ENCODE peak calls at places on chromosome 20, in seven cellular contexts. H, Q, G, S, V, Y and E are unnamed samples. For H3K4me1, the result is how much of the 10 kb centered on the place peaks cover.

GRCh38 chr20:1209447-1210387 is 6.5 kb downstream of the C20orf202 start:
- DNase-seq in H (no peak), Q (no peak), G (no peak), S (no peak), V (no peak), Y (no peak), E (no peak)

GRCh38 chr20:57881466-57882405 is 171.9 kb upstream of the PMEPA1 start:
- DNase-seq in H (no peak), Q (peak), G (peak), S (peak), V (no peak), Y (no peak), E (no peak)

GRCh38 chr20:29497261-29497671 is 1760.2 kb upstream of the DEFB115 start:
- DNase-seq in H (peak), Q (peak), G (no peak), S (no peak), V (peak), Y (no peak), E (no peak)

GRCh38 chr20:47205577-47206123 is 150.8 kb downstream of the ZMYND8 start:
- DNase-seq in H (peak), Q (peak), G (peak), S (no peak), V (peak), Y (peak), E (peak)

GRCh38 chr20:63628246-63628975 is 1.5 kb upstream of the GMEB2 start:
- DNase-seq in H (peak), Q (peak), G (peak), S (peak), V (peak), Y (peak), E (peak)

GRCh38 chr20:2707353-2708072 is 14.9 kb downstream of the EBF4 start:
- DNase-seq in H (no peak), Q (no peak), G (no peak), S (no peak), V (no peak), Y (no peak), E (peak)

GRCh38 chr20:63968136-63968927 is 1.4 kb downstream of the ZNF512B start:
- DNase-seq in H (no peak), Q (no peak), G (peak), S (no peak), V (peak), Y (no peak), E (no peak)

GRCh38 chr20:57579898-57580447 is 19.1 kb downstream of the PCK1 start:
- DNase-seq in H (no peak), Q (no peak), G (peak), S (no peak), V (no peak), Y (no peak), E (no peak)

GRCh38 chr20:21505161-21505809 is 8.6 kb downstream of the NKX2-2 start:
- DNase-seq in H (peak), Q (no peak), G (no peak), S (peak), V (peak), Y (peak), E (peak)

GRCh38 chr20:51510961-51511360 is 31.6 kb downstream of the NFATC2 start:
- DNase-seq in H (no peak), Q (no peak), G (no peak), S (no peak), V (no peak), Y (no peak), E (no peak)

GRCh38 chr20:20568604-20569205 is 143.7 kb downstream of the RALGAPA2 start:
- DNase-seq in H (no peak), Q (no peak), G (no peak), S (no peak), V (peak), Y (peak), E (no peak)

GRCh38 chr20:38872491-38873049 is 53.6 kb upstream of the FAM83D start:
- DNase-seq in H (no peak), Q (peak), G (no peak), S (no peak), V (no peak), Y (no peak), E (no peak)

GRCh38 chr20:8693709-8694108 is 375.2 kb upstream of the PLCB4 start:
- DNase-seq in H (no peak), Q (no peak), G (no peak), S (no peak), V (no peak), Y (no peak), E (no peak)

GRCh38 chr20:2237059-2237458 is 58.7 kb upstream of the TGM3 start:
- DNase-seq in H (peak), Q (peak), G (no peak), S (peak), V (peak), Y (no peak), E (no peak)

GRCh38 chr20:11178946-11179654 is 505.3 kb upstream of the JAG1 start:
- DNase-seq in H (no peak), Q (no peak), G (no peak), S (no peak), V (no peak), Y (peak), E (no peak)

GRCh38 chr20:12057778-12058177 is 140.1 kb downstream of the BTBD3 start:
- DNase-seq in H (no peak), Q (no peak), G (no peak), S (no peak), V (no peak), Y (no peak), E (no peak)

GRCh38 chr20:46367967-46368901 is 38.2 kb downstream of the ELMO2 start:
- DNase-seq in H (no peak), Q (no peak), G (peak), S (no peak), V (no peak), Y (no peak), E (no peak)

GRCh38 chr20:11210611-11211010 is 536.8 kb upstream of the JAG1 start:
- DNase-seq in H (no peak), Q (no peak), G (no peak), S (no peak), V (no peak), Y (no peak), E (no peak)

GRCh38 chr20:51565298-51565697 is 22.8 kb upstream of the NFATC2 start:
- DNase-seq in H (no peak), Q (no peak), G (no peak), S (no peak), V (no peak), Y (no peak), E (no peak)

GRCh38 chr20:19688031-19688806 is 69.8 kb upstream of the RIN2 start:
- DNase-seq in H (peak), Q (peak), G (peak), S (peak), V (peak), Y (peak), E (peak)

GRCh38 chr20:6495907-6496306 is 271.6 kb upstream of the BMP2 start:
- DNase-seq in H (no peak), Q (no peak), G (no peak), S (no peak), V (no peak), Y (no peak), E (no peak)

GRCh38 chr20:13788167-13788834 is 3.5 kb downstream of the NDUFAF5 start:
- DNase-seq in H (peak), Q (no peak), G (no peak), S (peak), V (peak), Y (peak), E (no peak)

GRCh38 chr20:57795977-57796560 is 86.3 kb upstream of the PMEPA1 start:
- DNase-seq in H (no peak), Q (peak), G (no peak), S (no peak), V (no peak), Y (no peak), E (no peak)

GRCh38 chr20:57703013-57703412 is 6.8 kb downstream of the PMEPA1 start:
- DNase-seq in H (no peak), Q (no peak), G (no peak), S (no peak), V (no peak), Y (no peak), E (no peak)

GRCh38 chr20:1330075-1330830 is 1.3 kb upstream of the SDCBP2 start:
- DNase-seq in H (no peak), Q (peak), G (peak), S (peak), V (peak), Y (no peak), E (peak)

GRCh38 chr20:10319855-10320254 is 101.2 kb downstream of the SNAP25 start:
- DNase-seq in H (no peak), Q (no peak), G (no peak), S (no peak), V (no peak), Y (no peak), E (no peak)

GRCh38 chr20:37955511-37955910 is 52.6 kb downstream of the VSTM2L start:
- DNase-seq in H (no peak), Q (peak), G (no peak), S (no peak), V (no peak), Y (no peak), E (no peak)

GRCh38 chr20:3753098-3753497 is 14.5 kb downstream of the ADISSP start:
- DNase-seq in H (peak), Q (no peak), G (peak), S (no peak), V (peak), Y (peak), E (no peak)

GRCh38 chr20:16423311-16424212 is 149.7 kb downstream of the KIF16B start:
- DNase-seq in H (no peak), Q (no peak), G (no peak), S (no peak), V (no peak), Y (no peak), E (no peak)

GRCh38 chr20:31517373-31517772 is 3.1 kb downstream of the HM13 start:
- DNase-seq in H (peak), Q (peak), G (no peak), S (no peak), V (peak), Y (peak), E (no peak)

GRCh38 chr20:15676815-15677214 is 896.4 kb downstream of the KIF16B start:
- DNase-seq in H (no peak), Q (no peak), G (no peak), S (no peak), V (no peak), Y (no peak), E (no peak)

GRCh38 chr20:58971429-58971828 is 9.6 kb upstream of the NELFCD start:
- DNase-seq in H (no peak), Q (no peak), G (no peak), S (no peak), V (no peak), Y (no peak), E (no peak)

GRCh38 chr20:58246346-58246745 is 17.9 kb upstream of the ANKRD60 start:
- DNase-seq in H (no peak), Q (no peak), G (no peak), S (no peak), V (no peak), Y (peak), E (no peak)

GRCh38 chr20:13312300-13312699 is 91.2 kb downstream of the ISM1 start:
- DNase-seq in H (no peak), Q (no peak), G (no peak), S (no peak), V (no peak), Y (no peak), E (no peak)

GRCh38 chr20:31516166-31516565 is 1.9 kb downstream of the HM13 start:
- DNase-seq in H (no peak), Q (no peak), G (no peak), S (no peak), V (no peak), Y (no peak), E (no peak)

GRCh38 chr20:38304845-38305447 is 990 bp downstream of the BPI start:
- DNase-seq in H (no peak), Q (no peak), G (no peak), S (no peak), V (peak), Y (peak), E (peak)

GRCh38 chr20:58712116-58712822 is 19.7 kb downstream of the NPEPL1 start:
- DNase-seq in H (peak), Q (peak), G (peak), S (peak), V (no peak), Y (no peak), E (no peak)

GRCh38 chr20:2528671-2529070 is 7.7 kb upstream of the TMC2 start:
- DNase-seq in H (no peak), Q (no peak), G (no peak), S (no peak), V (no peak), Y (no peak), E (no peak)

GRCh38 chr20:25328954-25329498 is 61.6 kb downstream of the ABHD12 start:
- DNase-seq in H (no peak), Q (no peak), G (no peak), S (no peak), V (no peak), Y (no peak), E (no peak)

GRCh38 chr20:38337561-38338140 is 8.6 kb upstream of the LBP start:
- DNase-seq in H (no peak), Q (no peak), G (no peak), S (no peak), V (no peak), Y (peak), E (no peak)

DNA sequence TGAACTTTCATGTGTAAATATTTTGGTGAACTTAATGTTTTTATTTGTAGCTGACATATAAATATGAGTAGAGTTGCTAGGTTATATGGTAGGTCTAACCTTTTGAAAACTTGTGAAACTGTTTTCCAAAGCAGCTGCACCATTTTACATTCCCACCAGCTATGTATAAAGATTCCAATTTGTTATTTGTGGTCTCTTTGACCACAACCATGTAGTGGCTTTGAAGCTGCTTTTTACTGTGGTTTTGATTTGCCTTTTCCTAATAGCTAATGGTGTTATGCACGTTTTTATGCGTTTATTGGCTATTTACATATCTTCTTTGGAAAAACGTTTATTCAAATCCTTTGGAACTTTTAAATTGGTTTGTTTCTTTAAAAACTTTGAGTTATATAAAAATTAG is 10.3 kb downstream of the CST3 start:
- DNase-seq in H (no peak), Q (no peak), G (no peak), S (no peak), V (no peak), Y (no peak), E (no peak)
- H3K4me1 ChIP-seq in H (under half), Q (under half), G (half or more), S (under half), V (under half), Y (under half), E (under half)

DNA sequence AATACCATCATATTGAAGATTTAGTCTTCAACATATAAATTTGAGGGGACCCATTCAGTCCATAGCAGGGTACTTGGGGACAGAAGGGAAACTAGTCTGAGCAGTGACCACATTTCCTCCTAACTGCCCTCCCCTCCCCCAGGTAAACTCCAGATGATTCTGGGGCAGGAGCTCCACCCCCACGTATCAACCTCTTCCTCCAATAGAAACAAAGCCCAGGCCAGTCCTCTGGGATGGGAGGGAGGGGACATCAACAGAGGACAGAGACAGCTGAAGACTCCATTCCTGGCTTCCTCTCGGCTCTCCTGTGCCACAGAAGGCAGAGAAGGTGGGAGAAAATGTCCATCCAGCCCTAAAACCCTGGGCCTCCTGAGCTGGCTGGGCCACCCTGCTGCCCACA is 85.0 kb upstream of the TOP1 start:
- DNase-seq in H (no peak), Q (no peak), G (peak), S (no peak), V (no peak), Y (no peak), E (no peak)
- H3K4me3 ChIP-seq in H (no peak), Q (no peak), G (no peak), S (no peak), V (no peak), Y (no peak), E (no peak)

DNA sequence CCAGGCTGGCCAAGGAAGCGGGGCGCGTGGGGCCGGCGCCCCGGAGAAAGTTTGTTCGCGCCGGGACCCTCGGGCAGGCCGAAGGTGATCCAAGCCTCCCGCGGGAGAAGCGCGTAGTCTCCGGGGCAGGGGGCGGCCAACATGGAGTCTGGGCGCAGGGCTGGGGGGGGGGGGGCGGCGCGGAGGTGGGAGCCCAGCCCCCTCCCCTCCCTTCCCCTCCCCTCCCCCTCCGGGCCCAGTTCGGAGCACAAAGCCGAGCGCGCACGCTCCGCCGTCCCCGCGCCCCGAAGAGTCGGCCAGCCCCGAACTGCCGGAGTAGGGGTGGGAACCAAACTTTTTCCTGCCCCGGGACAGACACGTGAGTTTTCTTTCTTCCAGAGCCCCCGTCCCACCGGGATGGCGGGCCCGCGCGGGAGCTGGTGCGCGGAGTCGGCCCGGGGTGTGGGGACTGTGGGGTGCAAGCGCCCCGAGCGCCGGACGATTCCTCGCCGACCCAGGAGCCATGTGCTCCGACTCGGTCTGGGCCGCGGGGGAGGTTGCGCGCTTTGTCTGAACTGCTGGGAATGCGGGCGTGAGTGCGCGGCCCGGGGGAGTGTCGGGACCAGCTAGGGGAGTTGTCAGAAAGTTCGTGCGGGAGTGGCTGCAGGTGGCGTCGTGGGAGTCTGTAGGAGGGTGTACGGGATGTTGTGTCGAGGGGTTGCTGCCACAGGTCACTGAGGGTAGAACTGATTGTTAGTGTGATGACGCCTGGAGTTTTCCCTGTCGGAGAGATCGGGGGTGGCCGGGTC is 1.1 kb downstream of the TGIF2 start:
- DNase-seq in H (peak), Q (peak), G (peak), S (peak), V (peak), Y (peak), E (peak)
- TF ChIP-seq CTCF in H (no peak), Q (no peak), G (no peak), S (no peak), V (no peak), Y (no peak), E (no peak)

DNA sequence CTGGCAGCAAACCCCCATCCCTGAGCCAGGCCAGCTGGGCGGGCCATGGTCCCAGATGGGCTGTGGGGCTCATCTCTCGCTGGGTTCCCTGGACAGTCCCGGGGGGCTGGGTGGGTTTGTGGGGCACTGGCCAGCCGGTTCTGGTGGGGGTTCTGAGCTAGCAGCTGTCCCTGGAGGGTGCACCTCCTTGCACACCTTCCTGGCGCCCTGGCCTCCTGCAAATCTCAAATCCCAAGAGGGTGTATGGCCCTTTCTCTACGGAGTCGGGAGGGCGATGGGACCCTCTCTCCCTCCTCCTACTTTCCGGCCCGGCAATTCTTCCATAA is 1.2 kb upstream of the LAMA5 start:
- DNase-seq in H (no peak), Q (no peak), G (no peak), S (no peak), V (no peak), Y (no peak), E (no peak)
- H3K4me1 ChIP-seq in H (under half), Q (half or more), G (half or more), S (under half), V (half or more), Y (half or more), E (under half)

GRCh38 chr20:35448788-35449373 is 6.5 kb upstream of the CEP250 start:
- DNase-seq in H (no peak), Q (no peak), G (no peak), S (no peak), V (no peak), Y (no peak), E (no peak)

GRCh38 chr20:35447082-35447789 is 8.2 kb upstream of the CEP250 start:
- DNase-seq in H (peak), Q (peak), G (peak), S (peak), V (peak), Y (peak), E (peak)

GRCh38 chr20:35454881-35455609 is at the start of gene CEP250:
- DNase-seq in H (peak), Q (peak), G (peak), S (peak), V (peak), Y (peak), E (peak)

GRCh38 chr20:35453647-35454046 is 1.8 kb upstream of the CEP250 start:
- DNase-seq in H (no peak), Q (no peak), G (no peak), S (no peak), V (no peak), Y (no peak), E (no peak)

DNA sequence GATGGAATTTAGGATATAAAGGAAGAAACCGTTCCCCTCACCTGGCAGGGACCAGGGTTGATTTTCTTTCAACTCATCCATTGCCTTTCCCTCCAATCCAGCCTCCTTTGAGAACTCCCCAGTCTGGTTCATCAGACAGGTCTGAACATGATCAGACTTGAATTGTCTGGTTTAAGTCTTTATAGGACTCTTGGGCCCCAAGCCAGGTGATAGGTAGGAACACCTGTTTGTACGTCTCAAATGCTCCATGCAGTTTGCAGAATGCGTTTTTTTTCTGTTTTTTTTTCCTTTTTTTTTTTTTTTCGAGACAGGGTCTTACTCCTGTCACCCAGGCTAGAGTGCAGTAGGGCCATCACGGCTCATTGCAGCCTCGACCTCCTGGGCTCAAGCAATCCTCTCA is 4.1 kb upstream of the CEP250 start:
- DNase-seq in H (peak), Q (no peak), G (no peak), S (peak), V (no peak), Y (no peak), E (no peak)
- H3K4me3 ChIP-seq in H (no peak), Q (no peak), G (no peak), S (no peak), V (no peak), Y (no peak), E (no peak)

GRCh38 chr20:34300809-34301586 is 2.2 kb downstream of the AHCY start:
- DNase-seq in H (no peak), Q (no peak), G (no peak), S (no peak), V (no peak), Y (no peak), E (no peak)

GRCh38 chr20:34301587-34302311 is 1.4 kb downstream of the AHCY start:
- DNase-seq in H (no peak), Q (no peak), G (no peak), S (no peak), V (no peak), Y (no peak), E (no peak)

GRCh38 chr20:34299925-34300806 is 3.0 kb downstream of the AHCY start:
- DNase-seq in H (peak), Q (no peak), G (no peak), S (no peak), V (no peak), Y (no peak), E (peak)

GRCh38 chr20:34302723-34303528 is at the start of gene AHCY:
- DNase-seq in H (peak), Q (peak), G (peak), S (peak), V (peak), Y (peak), E (peak)

GRCh38 chr20:34302312-34302722 is 838 bp downstream of the AHCY start:
- DNase-seq in H (no peak), Q (no peak), G (no peak), S (no peak), V (no peak), Y (peak), E (no peak)
- TF ChIP-seq CTCF in H (no peak), Q (no peak), G (no peak), S (no peak), V (no peak), Y (no peak), E (no peak)